ENCODE peak calls at places on chromosomes 7 and 10, in seven cellular contexts. A is breast epithelium, Q is HFF-Myc, P is testis, G is upper lobe of right lung, X is A549, N is HepG2. U is an unnamed sample.
A peak's percentile ranks its signal among the peaks of the same experiment; 100 is the strongest.

GRCh38 chr10:43728425-43728824 is 79.7 kb upstream of the ZNF32 start:
- DNase-seq in A (no peak), Q (no peak), P (no peak), G (no peak), X (no peak), N (no peak), U (no peak)

GRCh38 chr7:55348502-55348901 is 16.6 kb upstream of the LANCL2 start:
- DNase-seq in A (no peak), Q (no peak), P (no peak), G (no peak), X (no peak), N (no peak), U (no peak)

GRCh38 chr10:116742367-116743265 is at the start of gene HSPA12A:
- DNase-seq in A (peak; percentile 59), Q (peak; percentile 39), P (peak; percentile 79), G (peak; percentile 89), X (peak; percentile 78), N (no peak), U (peak; percentile 38)

GRCh38 chr7:107103369-107103768 is 58.9 kb downstream of the PRKAR2B start:
- DNase-seq in A (peak; percentile 30), Q (no peak), P (no peak), G (no peak), X (no peak), N (no peak), U (no peak)

GRCh38 chr10:24132741-24133140 is 76.2 kb upstream of the KIAA1217 start:
- DNase-seq in A (no peak), Q (no peak), P (no peak), G (no peak), X (no peak), N (no peak), U (no peak)

GRCh38 chr7:99762680-99763327 is 21.2 kb downstream of the CYP3A4 start:
- DNase-seq in A (peak; percentile 22), Q (no peak), P (peak; percentile 16), G (no peak), X (no peak), N (no peak), U (peak; percentile 5)

GRCh38 chr7:441713-442421 is 77.8 kb downstream of the PDGFA start:
- DNase-seq in A (no peak), Q (no peak), P (no peak), G (no peak), X (no peak), N (no peak), U (no peak)

GRCh38 chr7:17690030-17690429 is 250.3 kb downstream of the SNX13 start:
- DNase-seq in A (no peak), Q (no peak), P (no peak), G (no peak), X (no peak), N (no peak), U (peak; percentile 86)

GRCh38 chr7:38630720-38631673 is at the start of gene AMPH:
- DNase-seq in A (no peak), Q (no peak), P (peak; percentile 75), G (no peak), X (no peak), N (no peak), U (no peak)

GRCh38 chr7:156751319-156751718 is 110.7 kb downstream of the RNF32 start:
- DNase-seq in A (no peak), Q (peak; percentile 70), P (no peak), G (no peak), X (no peak), N (no peak), U (peak; percentile 78)

GRCh38 chr7:33554576-33554975 is 350.8 kb upstream of the BMPER start:
- DNase-seq in A (no peak), Q (no peak), P (no peak), G (no peak), X (no peak), N (no peak), U (no peak)

GRCh38 chr7:94133460-94133859 is 129.3 kb upstream of the BET1 start:
- DNase-seq in A (no peak), Q (no peak), P (no peak), G (no peak), X (no peak), N (no peak), U (no peak)

GRCh38 chr7:7817748-7818147 is 99.3 kb upstream of the RPA3 start:
- DNase-seq in A (no peak), Q (no peak), P (no peak), G (no peak), X (no peak), N (no peak), U (no peak)

GRCh38 chr10:6721964-6722615 is 142.0 kb upstream of the PRKCQ start:
- DNase-seq in A (peak; percentile 32), Q (peak; percentile 99), P (no peak), G (no peak), X (peak; percentile 63), N (no peak), U (peak; percentile 82)

GRCh38 chr7:116598278-116598677 is 73.4 kb downstream of the CAV1 start:
- DNase-seq in A (no peak), Q (no peak), P (no peak), G (no peak), X (no peak), N (no peak), U (no peak)

GRCh38 chr10:12431453-12432101 is 82.2 kb downstream of the CAMK1D start:
- DNase-seq in A (no peak), Q (no peak), P (no peak), G (no peak), X (no peak), N (no peak), U (no peak)

GRCh38 chr7:130741336-130741995 is 7.5 kb upstream of the KLF14 start:
- DNase-seq in A (no peak), Q (no peak), P (no peak), G (no peak), X (no peak), N (no peak), U (no peak)

GRCh38 chr7:33129806-33130153 is 416 bp downstream of the BBS9 start:
- DNase-seq in A (no peak), Q (no peak), P (no peak), G (no peak), X (peak; percentile 19), N (no peak), U (no peak)

GRCh38 chr7:107563761-107564552 is at the start of the genes COG5 and DUS4L:
- DNase-seq in A (peak; percentile 66), Q (no peak), P (peak; percentile 89), G (peak; percentile 92), X (peak; percentile 66), N (peak; percentile 61), U (no peak)

GRCh38 chr10:119418401-119418800 is 124.1 kb downstream of the RGS10 start:
- DNase-seq in A (no peak), Q (no peak), P (no peak), G (no peak), X (no peak), N (no peak), U (no peak)

GRCh38 chr7:87575521-87575920 is 25.2 kb downstream of the ABCB1 start:
- DNase-seq in A (no peak), Q (no peak), P (no peak), G (no peak), X (no peak), N (no peak), U (no peak)

GRCh38 chr10:116634126-116634975 is 13.6 kb downstream of the PNLIPRP2 start:
- DNase-seq in A (no peak), Q (no peak), P (no peak), G (no peak), X (no peak), N (no peak), U (no peak)

GRCh38 chr7:27606270-27607209 is 56.1 kb downstream of the HIBADH start:
- DNase-seq in A (no peak), Q (peak; percentile 67), P (no peak), G (no peak), X (no peak), N (peak; percentile 79), U (no peak)

GRCh38 chr10:93745411-93746065 is 12.2 kb upstream of the LGI1 start:
- DNase-seq in A (no peak), Q (no peak), P (no peak), G (no peak), X (peak; percentile 32), N (peak; percentile 5), U (no peak)

GRCh38 chr10:88233870-88234269 is 349.2 kb downstream of the RNLS start:
- DNase-seq in A (no peak), Q (no peak), P (no peak), G (no peak), X (no peak), N (no peak), U (no peak)

GRCh38 chr7:87870471-87870870 is 5.7 kb downstream of the SLC25A40 start:
- DNase-seq in A (no peak), Q (no peak), P (no peak), G (no peak), X (no peak), N (no peak), U (no peak)

GRCh38 chr10:109127363-109127762 is 795.9 kb downstream of the XPNPEP1 start:
- DNase-seq in A (no peak), Q (no peak), P (no peak), G (no peak), X (no peak), N (no peak), U (no peak)

GRCh38 chr10:109126541-109126940 is 796.8 kb downstream of the XPNPEP1 start:
- DNase-seq in A (no peak), Q (no peak), P (no peak), G (no peak), X (no peak), N (no peak), U (no peak)

GRCh38 chr10:109126016-109126415 is 797.3 kb downstream of the XPNPEP1 start:
- DNase-seq in A (no peak), Q (no peak), P (no peak), G (no peak), X (no peak), N (no peak), U (no peak)
- TF ChIP-seq CTCF in A (no peak), Q (peak; percentile 11), P (no peak), G (no peak), X (no peak), N (no peak), U (no peak)

GRCh38 chr7:142880886-142881505 is 4.5 kb downstream of the TRPV6 start:
- DNase-seq in A (no peak), Q (no peak), P (peak; percentile 54), G (peak; percentile 58), X (peak; percentile 56), N (peak; percentile 23), U (no peak)
- TF ChIP-seq CTCF in A (peak; percentile 55), Q (peak; percentile 87), P (peak; percentile 36), G (peak; percentile 81), X (peak; percentile 35), N (peak; percentile 55), U (peak; percentile 60)

GRCh38 chr7:120272261-120272895 is 597 bp upstream of the KCND2 start:
- DNase-seq in A (no peak), Q (peak; percentile 4), P (peak; percentile 47), G (no peak), X (peak; percentile 47), N (peak; percentile 22), U (peak; percentile 1)
- TF ChIP-seq CTCF in A (peak; percentile 36), Q (peak; percentile 68), P (peak; percentile 50), G (peak; percentile 57), X (peak; percentile 73), N (peak; percentile 76), U (peak; percentile 67)

GRCh38 chr10:51638737-51639136 is 60.7 kb downstream of the CSTF2T start:
- DNase-seq in A (no peak), Q (no peak), P (no peak), G (no peak), X (no peak), N (no peak), U (no peak)
- TF ChIP-seq CTCF in A (no peak), Q (no peak), P (no peak), G (no peak), X (no peak), N (no peak), U (no peak)

U was measured in AG04449.